ENCODE peak calls at places on chromosome 19, in seven cellular contexts. One of them, this sample, is unnamed.

GRCh38 chr19:18057557-18057956 is 29.2 kb downstream of the IL12RB1 start:
- DNase-seq in K562: no peak
- DNase-seq in GM12878: no peak
- DNase-seq in SK-N-SH: no peak
- DNase-seq in HepG2: no peak
- DNase-seq in HCT116: no peak
- DNase-seq in H1: no peak
- DNase-seq in this sample: no peak

GRCh38 chr19:47157455-47158321 is 27.1 kb downstream of the SAE1 start:
- DNase-seq in HepG2: no peak
- DNase-seq in K562: no peak
- DNase-seq in GM12878: no peak
- DNase-seq in HCT116: no peak
- DNase-seq in SK-N-SH: no peak
- DNase-seq in H1: peak; percentile 67
- DNase-seq in this sample: peak; percentile 85

GRCh38 chr19:1592023-1592754 is 476 bp downstream of the MBD3 start:
- DNase-seq in HCT116: peak; percentile 72
- DNase-seq in GM12878: peak; percentile 50
- DNase-seq in H1: peak; percentile 85
- DNase-seq in HepG2: peak; percentile 78
- DNase-seq in SK-N-SH: peak; percentile 96
- DNase-seq in K562: peak; percentile 94
- DNase-seq in this sample: peak; percentile 84

GRCh38 chr19:18000981-18001836 is 6.8 kb upstream of the ARRDC2 start:
- DNase-seq in SK-N-SH: peak; percentile 92
- DNase-seq in H1: peak; percentile 77
- DNase-seq in HepG2: peak; percentile 70
- DNase-seq in GM12878: no peak
- DNase-seq in K562: peak; percentile 90
- DNase-seq in HCT116: peak; percentile 81
- DNase-seq in this sample: no peak

GRCh38 chr19:7461841-7462629 is 26.8 kb downstream of the PEX11G start:
- DNase-seq in K562: no peak
- DNase-seq in SK-N-SH: peak; percentile 39
- DNase-seq in H1: peak; percentile 64
- DNase-seq in HCT116: no peak
- DNase-seq in GM12878: no peak
- DNase-seq in HepG2: no peak
- DNase-seq in this sample: no peak

GRCh38 chr19:46962030-46962570 is 57.5 kb upstream of the NPAS1 start:
- DNase-seq in GM12878: no peak
- DNase-seq in HCT116: no peak
- DNase-seq in SK-N-SH: no peak
- DNase-seq in K562: no peak
- DNase-seq in HepG2: no peak
- DNase-seq in H1: no peak
- DNase-seq in this sample: no peak

GRCh38 chr19:44764975-44765948 is 12.4 kb upstream of the CBLC start:
- DNase-seq in H1: no peak
- DNase-seq in SK-N-SH: no peak
- DNase-seq in K562: no peak
- DNase-seq in HCT116: no peak
- DNase-seq in HepG2: peak; percentile 91
- DNase-seq in GM12878: no peak
- DNase-seq in this sample: no peak

GRCh38 chr19:46216612-46217011 is 12.9 kb upstream of the IGFL1 start:
- DNase-seq in HCT116: no peak
- DNase-seq in GM12878: no peak
- DNase-seq in K562: no peak
- DNase-seq in HepG2: no peak
- DNase-seq in H1: no peak
- DNase-seq in SK-N-SH: no peak
- DNase-seq in this sample: no peak

GRCh38 chr19:6375411-6376010 is at the start of gene PSPN:
- DNase-seq in SK-N-SH: no peak
- DNase-seq in HepG2: no peak
- DNase-seq in K562: no peak
- DNase-seq in H1: peak; percentile 47
- DNase-seq in HCT116: no peak
- DNase-seq in GM12878: no peak
- DNase-seq in this sample: no peak

GRCh38 chr19:11464333-11465265 is 16.2 kb downstream of the ELAVL3 start:
- DNase-seq in GM12878: no peak
- DNase-seq in K562: no peak
- DNase-seq in HCT116: no peak
- DNase-seq in H1: no peak
- DNase-seq in SK-N-SH: no peak
- DNase-seq in HepG2: no peak
- DNase-seq in this sample: no peak

GRCh38 chr19:1811942-1812425 is at the start of gene ATP8B3:
- DNase-seq in HCT116: no peak
- DNase-seq in HepG2: no peak
- DNase-seq in K562: no peak
- DNase-seq in SK-N-SH: peak; percentile 99
- DNase-seq in H1: peak; percentile 76
- DNase-seq in GM12878: no peak
- DNase-seq in this sample: no peak

GRCh38 chr19:8305798-8306197 is 2.4 kb downstream of the CD320 start:
- DNase-seq in HCT116: no peak
- DNase-seq in HepG2: no peak
- DNase-seq in H1: no peak
- DNase-seq in K562: no peak
- DNase-seq in GM12878: no peak
- DNase-seq in SK-N-SH: no peak
- DNase-seq in this sample: no peak

GRCh38 chr19:51703655-51704515 is 10.8 kb downstream of the SPACA6 start:
- DNase-seq in H1: peak; percentile 97
- DNase-seq in K562: peak; percentile 97
- DNase-seq in GM12878: peak; percentile 45
- DNase-seq in SK-N-SH: peak; percentile 99
- DNase-seq in HepG2: peak; percentile 77
- DNase-seq in HCT116: peak; percentile 80
- DNase-seq in this sample: peak; percentile 81

GRCh38 chr19:19581391-19581790 is 37.1 kb downstream of the PBX4 start:
- DNase-seq in GM12878: no peak
- DNase-seq in H1: no peak
- DNase-seq in K562: no peak
- DNase-seq in HepG2: no peak
- DNase-seq in SK-N-SH: no peak
- DNase-seq in HCT116: no peak
- DNase-seq in this sample: no peak

GRCh38 chr19:35042056-35042730 is 672 bp downstream of the HPN start:
- DNase-seq in HCT116: no peak
- DNase-seq in GM12878: no peak
- DNase-seq in SK-N-SH: no peak
- DNase-seq in HepG2: peak; percentile 89
- DNase-seq in K562: no peak
- DNase-seq in H1: no peak
- DNase-seq in this sample: no peak

GRCh38 chr19:49929121-49929610 is at the start of the genes ATF5 and NUP62:
- DNase-seq in H1: peak; percentile 97
- DNase-seq in HCT116: peak; percentile 59
- DNase-seq in HepG2: peak; percentile 80
- DNase-seq in K562: peak; percentile 97
- DNase-seq in GM12878: peak; percentile 46
- DNase-seq in SK-N-SH: peak; percentile 98
- DNase-seq in this sample: peak; percentile 30

GRCh38 chr19:49929611-49930482 is 543 bp upstream of the NUP62 start:
- DNase-seq in GM12878: peak; percentile 90
- DNase-seq in H1: peak; percentile 96
- DNase-seq in HCT116: peak; percentile 98
- DNase-seq in SK-N-SH: peak; percentile 95
- DNase-seq in HepG2: peak; percentile 88
- DNase-seq in K562: peak; percentile 97
- DNase-seq in this sample: peak; percentile 93

GRCh38 chr19:49932041-49932451 is 2.7 kb upstream of the NUP62 start:
- DNase-seq in SK-N-SH: no peak
- DNase-seq in H1: no peak
- DNase-seq in GM12878: no peak
- DNase-seq in HCT116: no peak
- DNase-seq in HepG2: no peak
- DNase-seq in K562: no peak
- DNase-seq in this sample: no peak

GRCh38 chr19:49931293-49932040 is 2.2 kb upstream of the NUP62 start:
- DNase-seq in H1: no peak
- DNase-seq in HepG2: no peak
- DNase-seq in SK-N-SH: no peak
- DNase-seq in HCT116: no peak
- DNase-seq in K562: no peak
- DNase-seq in GM12878: no peak
- DNase-seq in this sample: no peak

DNA sequence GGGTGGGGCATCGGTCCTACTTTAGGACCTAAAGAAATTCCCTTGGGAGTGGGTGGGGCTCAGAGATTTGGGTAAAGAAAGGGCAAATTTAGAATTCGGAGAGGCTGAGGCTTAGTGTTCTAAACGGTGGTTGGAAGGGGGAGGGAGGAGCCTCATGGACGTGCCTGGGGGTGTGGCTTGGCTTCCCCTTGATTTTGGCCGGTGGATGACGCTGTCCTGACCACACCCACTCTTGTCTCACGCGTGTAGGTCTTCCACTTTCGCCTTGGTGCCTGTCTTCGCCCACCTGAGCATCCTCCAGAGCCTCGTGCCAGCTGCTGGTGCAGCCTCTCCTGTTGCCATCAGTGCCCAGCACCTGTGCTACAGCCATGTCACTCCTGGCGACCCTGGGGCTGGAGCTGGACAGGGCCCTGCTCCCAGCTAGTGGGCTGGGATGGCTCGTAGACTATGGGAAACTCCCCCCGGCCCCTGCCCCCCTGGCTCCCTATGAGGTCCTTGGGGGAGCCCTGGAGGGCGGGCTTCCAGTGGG is 1.2 kb upstream of the NUP62 start:
- DNase-seq in GM12878: no peak
- DNase-seq in HepG2: no peak
- DNase-seq in HCT116: peak; percentile 38
- DNase-seq in K562: peak; percentile 87
- DNase-seq in SK-N-SH: no peak
- DNase-seq in H1: peak; percentile 67
- DNase-seq in this sample: no peak
- TF ChIP-seq YY1 in GM12878: no peak
- TF ChIP-seq YY1 in HepG2: no peak
- TF ChIP-seq YY1 in HCT116: no peak
- TF ChIP-seq YY1 in K562: no peak
- TF ChIP-seq YY1 in SK-N-SH: no peak
- TF ChIP-seq YY1 in H1: no peak
- TF ChIP-seq YY1 in this sample: no peak

GRCh38 chr19:23054456-23054855 is 51.5 kb upstream of the ZNF728 start:
- DNase-seq in HCT116: no peak
- DNase-seq in H1: no peak
- DNase-seq in GM12878: no peak
- DNase-seq in K562: no peak
- DNase-seq in HepG2: no peak
- DNase-seq in SK-N-SH: no peak
- DNase-seq in this sample: no peak

GRCh38 chr19:23052349-23052748 is 49.4 kb upstream of the ZNF728 start:
- DNase-seq in HCT116: no peak
- DNase-seq in GM12878: no peak
- DNase-seq in SK-N-SH: no peak
- DNase-seq in H1: no peak
- DNase-seq in HepG2: no peak
- DNase-seq in K562: no peak
- DNase-seq in this sample: no peak

GRCh38 chr19:23056516-23056915 is 53.5 kb upstream of the ZNF728 start:
- DNase-seq in GM12878: no peak
- DNase-seq in H1: no peak
- DNase-seq in K562: no peak
- DNase-seq in SK-N-SH: no peak
- DNase-seq in HepG2: no peak
- DNase-seq in HCT116: no peak
- DNase-seq in this sample: no peak

GRCh38 chr19:23055946-23056345 is 53.0 kb upstream of the ZNF728 start:
- DNase-seq in H1: no peak
- DNase-seq in HCT116: no peak
- DNase-seq in GM12878: no peak
- DNase-seq in K562: no peak
- DNase-seq in HepG2: no peak
- DNase-seq in SK-N-SH: no peak
- DNase-seq in this sample: no peak

GRCh38 chr19:23055501-23055900 is 52.5 kb upstream of the ZNF728 start:
- DNase-seq in H1: no peak
- DNase-seq in HCT116: no peak
- DNase-seq in HepG2: no peak
- DNase-seq in GM12878: no peak
- DNase-seq in K562: no peak
- DNase-seq in SK-N-SH: no peak
- DNase-seq in this sample: no peak
- TF ChIP-seq YY1 in H1: no peak
- TF ChIP-seq YY1 in HCT116: no peak
- TF ChIP-seq YY1 in HepG2: no peak
- TF ChIP-seq YY1 in GM12878: no peak
- TF ChIP-seq YY1 in K562: no peak
- TF ChIP-seq YY1 in SK-N-SH: no peak
- TF ChIP-seq YY1 in this sample: no peak

GRCh38 chr19:32735936-32736335 is 16.4 kb downstream of the TDRD12 start:
- DNase-seq in K562: no peak
- DNase-seq in SK-N-SH: no peak
- DNase-seq in H1: no peak
- DNase-seq in HepG2: no peak
- DNase-seq in HCT116: no peak
- DNase-seq in GM12878: no peak
- DNase-seq in this sample: no peak
- TF ChIP-seq YY1 in K562: no peak
- TF ChIP-seq YY1 in SK-N-SH: no peak
- TF ChIP-seq YY1 in H1: no peak
- TF ChIP-seq YY1 in HepG2: no peak
- TF ChIP-seq YY1 in HCT116: no peak
- TF ChIP-seq YY1 in GM12878: no peak
- TF ChIP-seq YY1 in this sample: no peak

DNA sequence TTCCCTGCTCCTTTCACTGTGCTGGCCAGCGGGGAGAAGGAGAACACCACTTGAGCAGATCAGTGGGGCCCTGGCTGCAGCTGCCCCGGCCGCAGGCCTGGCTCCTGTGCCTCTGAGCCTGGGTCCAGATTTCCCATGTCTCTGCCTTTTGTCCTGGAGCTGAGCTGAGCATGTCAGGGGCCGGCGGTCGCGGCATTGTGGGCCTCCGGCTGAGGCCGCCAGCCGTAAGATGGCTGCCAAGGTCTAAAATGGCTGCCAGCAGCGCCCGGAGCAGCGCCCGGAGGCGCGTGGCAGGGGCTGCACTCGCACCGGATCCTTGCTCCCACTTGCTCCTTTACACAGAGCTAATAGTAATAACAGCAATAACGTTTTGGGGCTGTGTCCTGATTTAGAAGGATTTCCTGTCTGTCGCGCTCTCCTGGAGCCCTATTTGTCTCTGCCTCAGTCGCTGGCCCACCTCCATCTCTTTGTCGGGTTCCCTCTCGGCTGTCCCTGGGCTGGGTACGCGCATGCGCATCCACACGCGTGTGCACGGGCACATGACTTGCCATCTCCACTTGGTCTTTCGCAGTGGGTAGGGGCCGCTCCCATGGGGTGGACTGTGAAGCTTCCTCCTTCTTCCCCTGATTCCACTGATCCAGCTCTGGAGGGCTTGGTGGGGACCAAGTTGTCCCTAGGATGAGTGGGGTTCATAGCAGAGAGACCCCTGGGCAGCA is 32.1 kb downstream of the LYL1 start:
- DNase-seq in HepG2: no peak
- DNase-seq in K562: no peak
- DNase-seq in SK-N-SH: no peak
- DNase-seq in GM12878: no peak
- DNase-seq in H1: no peak
- DNase-seq in HCT116: no peak
- DNase-seq in this sample: no peak
- TF ChIP-seq YY1 in HepG2: no peak
- TF ChIP-seq YY1 in K562: peak; percentile 82
- TF ChIP-seq YY1 in SK-N-SH: no peak
- TF ChIP-seq YY1 in GM12878: peak; percentile 56
- TF ChIP-seq YY1 in H1: peak; percentile 95
- TF ChIP-seq YY1 in HCT116: no peak
- TF ChIP-seq YY1 in this sample: peak; percentile 56

This sample was measured in NT2/D1.